ENCODE peak calls at places on chromosomes 7 and 10, in eight cellular contexts. J is COLO829; U is activated CD4-positive, alpha-beta T cell treated with anti-CD3 and anti-CD28 coated beads for 36 hours; L is effector memory CD8-positive, alpha-beta T cell; N is lower lobe of right lung; Q is lung; H is uterus; V is stimulated activated CD4-positive, alpha-beta T cell treated with anti-CD3 and anti-CD28 coated beads, Interleukin-4, amount 100 ng/mL, for 48 hours. W is an unnamed sample.

GRCh38 chr10:30827531-30828120 is 198.1 kb upstream of the LYZL2 start:
- DNase-seq in U (no peak), J (no peak), Q (no peak), H (no peak), N (no peak), V (no peak), L (no peak), W (no peak)

GRCh38 chr7:131021902-131022301 is 287.9 kb upstream of the KLF14 start:
- DNase-seq in J (no peak), Q (no peak), N (no peak), V (no peak), U (no peak), L (no peak), H (no peak), W (no peak)

GRCh38 chr7:10973942-10974716 is 457 bp downstream of the PHF14 start:
- DNase-seq in J (peak), L (no peak), U (peak), Q (no peak), N (no peak), V (no peak), H (peak), W (no peak)

GRCh38 chr7:114539575-114539974 is 125.0 kb downstream of the FOXP2 start:
- DNase-seq in U (peak), H (no peak), L (no peak), J (peak), Q (no peak), V (no peak), N (no peak), W (no peak)

GRCh38 chr10:132111121-132111731 is 45.5 kb downstream of the JAKMIP3 start:
- DNase-seq in V (no peak), U (no peak), J (no peak), N (peak), Q (no peak), H (no peak), L (no peak), W (no peak)

GRCh38 chr10:118850418-118851061 is 95.8 kb upstream of the CACUL1 start:
- DNase-seq in V (peak), J (peak), Q (peak), L (peak), H (peak), U (peak), N (peak), W (peak)

GRCh38 chr10:118342638-118343020 is 505 bp upstream of the FAM204A start:
- DNase-seq in U (peak), Q (no peak), V (no peak), H (no peak), J (no peak), N (no peak), L (no peak), W (no peak)

GRCh38 chr10:106107711-106108110 is 1056.8 kb downstream of the SORCS1 start:
- DNase-seq in Q (no peak), H (no peak), V (no peak), N (no peak), J (no peak), U (no peak), L (no peak), W (no peak)

GRCh38 chr7:100802951-100803350 is 24.4 kb downstream of the EPHB4 start:
- DNase-seq in U (no peak), V (no peak), J (no peak), Q (no peak), N (no peak), L (no peak), H (peak), W (no peak)

GRCh38 chr7:156474241-156474743 is 166.3 kb upstream of the RNF32 start:
- DNase-seq in H (no peak), V (no peak), N (no peak), U (no peak), L (no peak), J (peak), Q (no peak), W (no peak)

W was measured in ecto neural progenitor cell.